ENCODE peak calls at places on chromosomes 13 and 19, in ten cellular contexts. Q, A, J, E, O, H, M, W, R and N are unnamed samples.

GRCh38 chr13:44120814-44121505 is 241.3 kb downstream of the LACC1 start:
- DNase-seq in O (no peak), R (no peak), A (no peak), J (no peak), M (no peak), Q (no peak), W (no peak), E (no peak), H (no peak), N (no peak)

GRCh38 chr19:14479985-14480694 is 5.0 kb upstream of the PTGER1 start:
- DNase-seq in E (no peak), M (peak; percentile 62), O (no peak), W (peak; percentile 60), H (peak; percentile 89), Q (no peak), R (peak; percentile 48), A (no peak), J (peak; percentile 76), N (no peak)

GRCh38 chr13:29754486-29754806 is 96.0 kb downstream of the UBL3 start:
- DNase-seq in W (no peak), O (no peak), Q (no peak), R (no peak), M (no peak), E (peak; percentile 26), J (no peak), H (peak; percentile 79), A (peak; percentile 39), N (no peak)

GRCh38 chr13:94154362-94154761 is 325.1 kb downstream of the DCT start:
- DNase-seq in W (no peak), E (peak; percentile 52), Q (peak; percentile 49), R (no peak), A (peak; percentile 56), H (no peak), O (peak; percentile 10), M (no peak), J (no peak), N (peak; percentile 8)

GRCh38 chr19:37977992-37978391 is 71.0 kb downstream of the SIPA1L3 start:
- DNase-seq in Q (no peak), A (peak; percentile 67), R (no peak), W (no peak), J (no peak), M (no peak), O (no peak), H (no peak), E (peak; percentile 82), N (no peak)

GRCh38 chr13:53460776-53461175 is 432.2 kb downstream of the OLFM4 start:
- DNase-seq in E (no peak), H (no peak), A (no peak), Q (no peak), W (no peak), O (no peak), R (no peak), M (no peak), J (no peak), N (no peak)

GRCh38 chr19:16836115-16836905 is 7.1 kb downstream of the SIN3B start:
- DNase-seq in M (no peak), Q (no peak), R (no peak), A (no peak), W (no peak), E (peak; percentile 76), J (no peak), H (peak; percentile 51), O (no peak), N (peak; percentile 22)

GRCh38 chr19:5971714-5972354 is 6.1 kb downstream of the RANBP3 start:
- DNase-seq in R (no peak), H (no peak), O (no peak), J (no peak), W (no peak), M (no peak), E (no peak), A (no peak), Q (no peak), N (no peak)

GRCh38 chr19:572891-573825 is 762 bp downstream of the BSG start:
- DNase-seq in R (peak; percentile 43), E (no peak), H (peak; percentile 59), Q (peak; percentile 64), O (peak; percentile 71), A (peak; percentile 60), J (no peak), M (no peak), W (no peak), N (peak; percentile 35)

GRCh38 chr13:107339209-107339608 is 771.3 kb upstream of the ARGLU1 start:
- DNase-seq in A (no peak), W (no peak), M (no peak), O (peak; percentile 18), J (no peak), E (no peak), H (peak; percentile 19), Q (no peak), R (no peak), N (peak; percentile 23)

GRCh38 chr19:33687761-33688656 is 66.3 kb downstream of the CHST8 start:
- DNase-seq in A (no peak), J (no peak), M (no peak), R (no peak), E (no peak), O (no peak), H (no peak), Q (no peak), W (no peak), N (no peak)

GRCh38 chr13:21528616-21529015 is 69.5 kb upstream of the ZDHHC20 start:
- DNase-seq in H (no peak), J (no peak), Q (no peak), E (peak; percentile 23), R (no peak), A (peak; percentile 57), M (no peak), W (no peak), O (no peak), N (no peak)

GRCh38 chr19:52945652-52946321 is 16.9 kb downstream of the ZNF816 start:
- DNase-seq in W (no peak), J (no peak), A (no peak), M (no peak), O (no peak), H (no peak), Q (no peak), R (no peak), E (no peak), N (no peak)

GRCh38 chr19:6906559-6906958 is 19.2 kb downstream of the ADGRE1 start:
- DNase-seq in E (no peak), M (no peak), O (no peak), A (no peak), Q (no peak), H (no peak), R (no peak), J (no peak), W (no peak), N (no peak)

GRCh38 chr19:21586341-21587116 is 81.1 kb downstream of the ZNF429 start:
- DNase-seq in H (peak; percentile 62), W (no peak), Q (peak; percentile 58), M (no peak), O (no peak), A (no peak), J (peak; percentile 17), R (peak; percentile 36), E (no peak), N (no peak)

GRCh38 chr13:44649118-44649455 is 73.0 kb upstream of the TSC22D1 start:
- DNase-seq in H (peak; percentile 75), A (no peak), O (no peak), J (no peak), R (no peak), M (no peak), W (no peak), E (no peak), Q (no peak), N (no peak)

GRCh38 chr13:39406688-39407087 is 196.3 kb downstream of the LHFPL6 start:
- DNase-seq in M (no peak), H (peak; percentile 61), E (peak; percentile 78), W (no peak), J (no peak), O (peak; percentile 24), Q (no peak), A (no peak), R (no peak), N (peak; percentile 66)

GRCh38 chr19:11177592-11177991 is 19.8 kb downstream of the KANK2 start:
- DNase-seq in H (no peak), E (no peak), Q (no peak), O (no peak), A (no peak), W (no peak), J (no peak), M (no peak), R (no peak), N (no peak)

GRCh38 chr19:35748106-35749020 is at the start of gene LIN37:
- DNase-seq in E (peak; percentile 98), O (peak; percentile 99), J (peak; percentile 97), Q (peak; percentile 99), H (peak; percentile 100), A (peak; percentile 100), W (peak; percentile 100), M (peak; percentile 98), R (peak; percentile 99), N (peak; percentile 99)
- TF ChIP-seq CTCF in E (no peak), O (no peak), J (no peak), Q (peak; percentile 35), H (no peak), A (no peak), W (no peak), M (no peak), R (peak; percentile 50), N (no peak)

DNA sequence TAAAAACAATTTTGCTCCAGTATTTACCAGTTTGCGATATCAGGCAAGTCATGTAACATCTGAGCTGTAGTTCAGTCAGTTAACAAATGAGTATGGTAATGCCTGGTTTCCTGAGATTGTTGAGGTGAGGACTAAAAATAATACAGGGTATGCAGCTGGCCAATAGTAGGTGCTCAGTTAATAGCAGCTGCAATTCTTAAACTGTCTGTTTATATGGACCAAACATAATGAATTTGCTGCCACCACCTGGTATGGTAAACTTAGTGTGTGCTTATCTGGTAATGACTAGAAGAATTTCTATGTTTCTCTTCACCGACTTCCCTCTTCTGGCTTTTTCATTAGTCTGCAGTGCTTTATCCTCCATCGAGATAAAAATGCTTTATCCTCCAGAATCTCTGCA is 9.1 kb downstream of the ZMYM2 start:
- DNase-seq in J (no peak), Q (no peak), H (no peak), W (no peak), M (no peak), R (no peak), A (no peak), O (no peak), E (no peak), N (no peak)
- TF ChIP-seq CTCF in J (no peak), Q (no peak), H (no peak), W (no peak), M (no peak), R (no peak), A (no peak), O (no peak), E (no peak), N (no peak)

DNA sequence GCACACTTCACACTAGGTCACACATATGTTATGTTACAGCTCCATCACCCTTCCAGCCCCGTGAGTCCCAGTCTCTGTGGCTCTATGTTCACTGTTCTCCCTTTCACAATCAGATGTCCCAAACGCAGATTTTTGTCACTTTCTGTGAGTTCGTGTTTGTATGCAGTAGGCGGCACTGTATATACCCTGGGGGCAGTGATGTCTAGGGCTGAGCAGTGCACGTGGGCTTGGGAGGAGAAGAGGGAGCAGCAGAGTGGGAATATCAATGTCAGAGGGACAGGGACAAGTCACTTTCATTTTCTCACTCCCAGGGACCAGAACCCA is 22.0 kb downstream of the PSG1 start:
- DNase-seq in Q (no peak), W (no peak), M (no peak), A (no peak), J (no peak), O (no peak), H (no peak), E (no peak), R (no peak), N (no peak)
- TF ChIP-seq CTCF in Q (no peak), W (no peak), M (peak; percentile 29), A (no peak), J (no peak), O (peak; percentile 26), H (peak; percentile 5), E (no peak), R (no peak), N (no peak)

GRCh38 chr13:49560270-49561063 is 24.9 kb downstream of the RCBTB1 start:
- DNase-seq in A (peak; percentile 31), W (peak; percentile 9), Q (peak; percentile 74), H (peak; percentile 52), R (no peak), M (peak; percentile 4), O (peak; percentile 14), E (peak; percentile 28), J (peak; percentile 19), N (peak; percentile 84)
- TF ChIP-seq CTCF in A (peak; percentile 24), W (peak; percentile 18), Q (no peak), H (peak; percentile 54), R (peak; percentile 24), M (no peak), O (no peak), E (peak; percentile 56), J (peak; percentile 51), N (peak; percentile 45)